ENCODE peak calls at places on chromosomes 16 and 17, in five cellular contexts. F is thoracic aorta; W is CD8-positive, alpha-beta T cell; D is IMR-90; J is upper lobe of right lung. L is an unnamed sample.
A peak's percentile ranks its signal among the peaks of the same experiment; 100 is the strongest.

GRCh38 chr16:15653227-15653626 is 3.2 kb downstream of the NDE1 start:
- DNase-seq in F (no peak), W (no peak), D (peak; percentile 97), J (no peak), L (peak; percentile 87)

GRCh38 chr17:31792007-31792585 is 66.9 kb downstream of the COPRS start:
- DNase-seq in F (no peak), W (no peak), D (no peak), J (no peak), L (no peak)

GRCh38 chr16:3259097-3259496 is 2.7 kb upstream of the MEFV start:
- DNase-seq in F (no peak), W (no peak), D (no peak), J (no peak), L (peak; percentile 54)

GRCh38 chr17:22142091-22142490 is 449.8 kb downstream of the KCNJ18 start:
- DNase-seq in F (no peak), W (no peak), D (no peak), J (no peak), L (no peak)

GRCh38 chr17:31678431-31678830 is 180.6 kb downstream of the COPRS start:
- DNase-seq in F (no peak), W (no peak), D (peak; percentile 41), J (no peak), L (peak; percentile 65)

GRCh38 chr17:21463779-21464407 is 87.7 kb downstream of the KCNJ12 start:
- DNase-seq in F (no peak), W (no peak), D (no peak), J (no peak), L (no peak)

GRCh38 chr16:79997257-79997656 is 396.7 kb upstream of the MAF start:
- DNase-seq in F (no peak), W (no peak), D (peak; percentile 26), J (no peak), L (peak; percentile 24)

GRCh38 chr17:73151888-73152633 is 12.7 kb upstream of the SSTR2 start:
- DNase-seq in F (no peak), W (no peak), D (no peak), J (no peak), L (no peak)

GRCh38 chr16:22267764-22268163 is 29.4 kb upstream of the POLR3E start:
- DNase-seq in F (no peak), W (no peak), D (no peak), J (no peak), L (no peak)

GRCh38 chr16:77782694-77783093 is 5.7 kb upstream of the VAT1L start:
- DNase-seq in F (no peak), W (no peak), D (peak; percentile 46), J (no peak), L (no peak)

GRCh38 chr17:1203111-1203966 is 23.6 kb upstream of the ABR start:
- DNase-seq in F (no peak), W (peak; percentile 30), D (peak; percentile 51), J (peak; percentile 86), L (peak; percentile 50)

GRCh38 chr17:8698142-8699050 is 46.2 kb downstream of the CCDC42 start:
- DNase-seq in F (peak; percentile 39), W (no peak), D (peak; percentile 79), J (no peak), L (peak; percentile 63)

GRCh38 chr17:81494984-81495383 is 17.6 kb downstream of the ACTG1 start:
- DNase-seq in F (no peak), W (no peak), D (no peak), J (no peak), L (no peak)

GRCh38 chr16:57304169-57305061 is 19.9 kb upstream of the PLLP start:
- DNase-seq in F (peak; percentile 45), W (no peak), D (peak; percentile 55), J (peak; percentile 71), L (peak; percentile 71)

GRCh38 chr17:82281502-82282238 is 8.2 kb upstream of the CSNK1D start:
- DNase-seq in F (no peak), W (no peak), D (peak; percentile 33), J (peak; percentile 89), L (no peak)

GRCh38 chr16:75244225-75244792 is 7.1 kb downstream of the BCAR1 start:
- DNase-seq in F (no peak), W (no peak), D (peak; percentile 72), J (no peak), L (peak; percentile 90)

GRCh38 chr16:30494709-30495108 is 22.2 kb downstream of the ITGAL start:
- DNase-seq in F (no peak), W (no peak), D (no peak), J (no peak), L (no peak)

GRCh38 chr17:77729587-77729986 is 228.9 kb upstream of the TNRC6C start:
- DNase-seq in F (no peak), W (no peak), D (no peak), J (no peak), L (no peak)

DNA sequence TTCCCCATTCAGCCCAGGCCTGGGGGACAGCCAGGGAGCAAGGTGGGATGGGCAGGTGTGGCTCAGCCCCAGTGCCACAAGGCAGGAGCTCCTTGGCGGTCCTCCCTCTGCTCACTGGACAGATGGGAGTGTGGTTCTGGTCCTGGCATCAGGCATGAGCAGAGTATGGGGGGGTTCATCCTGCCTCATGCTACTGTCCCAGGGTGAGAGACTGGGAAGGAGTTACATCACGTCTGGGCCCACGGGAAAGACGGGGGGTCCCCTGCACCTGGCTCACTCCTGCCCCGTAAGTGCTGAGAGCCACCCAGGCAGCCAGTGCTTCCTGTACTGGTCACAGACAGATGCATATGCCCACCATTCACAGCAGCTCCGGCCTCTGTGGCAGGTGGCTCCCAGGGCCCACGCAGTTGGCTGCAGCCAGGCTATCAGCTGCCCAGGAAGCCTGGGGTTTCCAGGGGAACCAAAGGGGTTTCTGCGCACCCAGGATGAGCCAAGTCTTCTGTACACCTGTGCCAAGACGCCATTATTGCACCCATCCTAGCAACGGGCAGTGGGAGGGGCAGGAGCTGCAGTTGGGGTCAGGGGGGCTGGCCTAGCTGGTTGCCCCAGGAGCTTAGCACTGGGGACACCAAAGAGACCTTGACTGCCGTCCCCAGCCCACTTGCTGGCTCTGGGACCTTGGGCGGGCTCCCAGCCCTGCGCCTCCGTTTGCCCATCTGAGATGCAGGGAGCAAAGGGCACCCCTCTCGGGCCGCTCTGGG is 1.9 kb downstream of the BAIAP3 start:
- DNase-seq in F (no peak), W (no peak), D (no peak), J (no peak), L (no peak)
- H3K4me3 ChIP-seq in F (no peak overlapping the region), W (no peak overlapping the region), D (no peak overlapping the region), J (no peak overlapping the region), L (no peak overlapping the region)

GRCh38 chr16:68041783-68042182 is 18.7 kb downstream of the DUS2 start:
- DNase-seq in F (no peak), W (no peak), D (no peak), J (no peak), L (no peak)

GRCh38 chr16:68040506-68041288 is 17.6 kb downstream of the DUS2 start:
- DNase-seq in F (peak; percentile 43), W (peak; percentile 84), D (peak; percentile 51), J (peak; percentile 92), L (peak; percentile 48)

GRCh38 chr16:68035227-68035626 is 12.1 kb downstream of the DUS2 start:
- DNase-seq in F (no peak), W (no peak), D (no peak), J (no peak), L (no peak)

GRCh38 chr16:68033101-68033500 is 10.0 kb downstream of the DUS2 start:
- DNase-seq in F (no peak), W (no peak), D (no peak), J (no peak), L (no peak)

DNA sequence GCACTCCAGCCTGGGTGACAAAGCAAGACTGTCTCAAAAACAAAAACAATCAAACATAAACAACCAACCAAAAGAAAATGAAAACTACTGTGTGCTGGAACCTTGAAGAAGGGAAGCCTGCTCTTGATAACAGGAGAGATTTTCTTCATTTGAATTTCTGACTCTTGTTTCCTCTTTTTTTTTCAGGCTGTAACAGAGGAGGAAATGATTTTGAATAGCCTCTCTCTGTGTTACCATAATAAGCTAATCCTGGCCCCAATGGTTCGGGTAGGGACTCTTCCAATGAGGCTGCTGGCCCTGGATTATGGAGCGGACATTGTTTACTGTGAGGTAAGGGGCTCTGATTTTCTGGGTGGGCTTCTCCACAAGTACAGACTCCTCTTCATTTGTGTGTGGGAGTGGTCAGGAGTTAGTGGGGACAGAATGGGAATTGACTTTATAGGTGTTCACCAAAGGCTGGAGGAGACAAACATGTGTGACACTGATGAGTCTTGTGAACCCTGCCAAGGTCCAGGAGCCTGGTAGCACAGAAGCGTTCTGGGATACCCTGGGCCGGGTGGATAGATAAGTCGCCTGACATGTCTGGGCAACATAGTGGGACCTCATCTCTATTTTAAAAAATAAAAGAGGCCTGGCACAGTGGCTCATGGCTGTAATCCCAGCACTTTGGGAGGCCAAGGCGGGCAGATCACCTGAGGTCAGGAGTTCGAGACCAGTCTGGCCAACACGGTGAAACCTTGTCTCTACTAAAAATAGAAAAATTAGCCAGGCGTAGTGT is 14.9 kb downstream of the DUS2 start:
- DNase-seq in F (no peak), W (no peak), D (no peak), J (no peak), L (no peak)
- H3K4me3 ChIP-seq in F (no peak overlapping the region), W (no peak overlapping the region), D (no peak overlapping the region), J (no peak overlapping the region), L (no peak overlapping the region)

GRCh38 chr16:48123104-48123788 is 32.5 kb downstream of the ABCC12 start:
- DNase-seq in F (no peak), W (no peak), D (peak; percentile 100), J (no peak), L (peak; percentile 98)

GRCh38 chr16:48126801-48127644 is 28.8 kb downstream of the ABCC12 start:
- DNase-seq in F (no peak), W (no peak), D (peak; percentile 98), J (peak; percentile 85), L (peak; percentile 98)

GRCh38 chr16:48124266-48124665 is 31.5 kb downstream of the ABCC12 start:
- DNase-seq in F (no peak), W (no peak), D (no peak), J (no peak), L (peak; percentile 17)

GRCh38 chr16:48128769-48129168 is 27.0 kb downstream of the ABCC12 start:
- DNase-seq in F (no peak), W (no peak), D (no peak), J (no peak), L (no peak)

DNA sequence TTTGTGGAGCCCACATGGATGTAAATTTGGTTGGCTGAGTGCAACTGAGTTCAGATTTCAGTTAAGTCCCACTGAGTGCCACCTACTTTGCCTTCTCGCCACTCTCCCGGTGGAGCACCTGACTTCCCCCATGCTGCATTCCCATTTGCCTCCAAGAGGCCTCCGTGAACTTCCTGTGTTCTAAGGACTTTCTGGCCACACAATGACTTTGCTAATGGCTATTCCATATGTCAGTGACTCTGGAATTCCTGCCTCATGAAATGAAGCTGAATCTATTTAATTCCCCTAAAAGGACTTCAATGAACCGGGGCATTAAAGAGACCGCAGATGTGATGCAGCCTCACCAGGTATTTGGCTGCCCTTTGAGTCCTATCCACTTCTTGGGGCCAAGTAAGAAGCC is 29.9 kb downstream of the ABCC12 start:
- DNase-seq in F (no peak), W (no peak), D (no peak), J (no peak), L (no peak)
- H3K4me3 ChIP-seq in F (no peak overlapping the region), W (no peak overlapping the region), D (no peak overlapping the region), J (no peak overlapping the region), L (no peak overlapping the region)

DNA sequence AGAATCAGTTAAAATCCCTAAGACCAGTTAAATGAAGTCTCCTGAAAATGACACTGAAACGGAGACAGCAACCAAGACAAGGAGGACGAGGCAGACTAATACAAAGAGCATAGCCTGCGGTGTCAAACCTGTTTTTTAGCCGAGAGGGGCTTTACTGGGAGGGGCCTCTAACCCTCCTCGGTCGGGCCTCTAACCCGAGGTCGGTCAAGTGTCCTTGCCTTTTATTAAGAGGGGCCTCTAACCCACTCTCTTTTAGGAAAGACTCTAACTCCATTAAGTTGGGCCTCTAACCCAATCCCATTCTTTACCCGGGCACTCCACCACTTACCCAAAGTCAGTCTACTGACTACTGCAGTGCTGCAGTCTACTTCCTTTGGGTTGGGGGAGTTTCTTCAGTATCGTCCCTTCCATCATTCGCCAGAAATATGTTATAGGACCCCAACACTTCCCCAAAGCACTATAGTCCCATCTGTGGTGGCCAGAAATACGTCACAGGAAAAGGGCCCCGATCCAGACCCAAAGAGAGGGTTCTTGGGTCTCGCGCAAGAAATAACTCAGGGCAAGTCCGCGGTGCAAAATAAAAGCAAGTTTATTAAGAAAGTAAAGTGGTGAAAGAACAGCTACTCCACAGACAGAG is 39.2 kb upstream of the ARL4D start:
- DNase-seq in F (no peak), W (no peak), D (no peak), J (no peak), L (no peak)
- H3K4me3 ChIP-seq in F (peak overlapping the region; percentile 78), W (peak overlapping the region; percentile 59), D (no peak overlapping the region), J (peak overlapping the region; percentile 68), L (peak overlapping the region; percentile 63)

L was measured in AG10803.